ENCODE peak calls at places on chromosome 10, in four cellular contexts. D, Y, F and X are unnamed samples.

GRCh38 chr10:32318476-32318896 is 28.5 kb downstream of the EPC1 start:
- DNase-seq in Y (no peak), F (no peak), D (no peak), X (peak)

GRCh38 chr10:1255166-1255565 is 199.0 kb downstream of the WDR37 start:
- DNase-seq in D (no peak), Y (no peak), F (no peak), X (no peak)

GRCh38 chr10:22712959-22713852 is 1.2 kb downstream of the PIP4K2A start:
- DNase-seq in D (no peak), Y (no peak), F (no peak), X (peak)

GRCh38 chr10:105409370-105409769 is 768.3 kb downstream of the SORCS3 start:
- DNase-seq in F (no peak), D (no peak), Y (no peak), X (no peak)

GRCh38 chr10:101879456-101880189 is 36.0 kb upstream of the KCNIP2 start:
- DNase-seq in F (no peak), D (peak), Y (peak), X (peak)

GRCh38 chr10:59090804-59091203 is 85.6 kb upstream of the PHYHIPL start:
- DNase-seq in D (no peak), F (no peak), Y (no peak), X (no peak)

GRCh38 chr10:119370972-119371703 is 163.8 kb downstream of the GRK5 start:
- DNase-seq in Y (peak), F (peak), D (peak), X (peak)

GRCh38 chr10:35946556-35946955 is 304.5 kb upstream of the FZD8 start:
- DNase-seq in D (no peak), Y (no peak), F (no peak), X (peak)

GRCh38 chr10:132779850-132780249 is 6.1 kb downstream of the NKX6-2 start:
- DNase-seq in Y (no peak), D (no peak), F (no peak), X (no peak)

GRCh38 chr10:35259769-35260397 is 76.4 kb upstream of the CCNY start:
- DNase-seq in D (peak), Y (peak), F (peak), X (peak)

GRCh38 chr10:100662067-100662466 is 83.3 kb upstream of the PAX2 start:
- DNase-seq in F (no peak), Y (no peak), D (no peak), X (no peak)

GRCh38 chr10:123807444-123808035 is 84.1 kb downstream of the CPXM2 start:
- DNase-seq in D (no peak), F (no peak), Y (no peak), X (no peak)

GRCh38 chr10:7438196-7438986 is 27.6 kb upstream of the SFMBT2 start:
- DNase-seq in F (no peak), Y (no peak), D (no peak), X (no peak)

GRCh38 chr10:42637648-42638052 is 720 bp downstream of the ZNF33B start:
- DNase-seq in F (no peak), Y (no peak), D (no peak), X (no peak)

GRCh38 chr10:12594448-12594944 is 245.1 kb downstream of the CAMK1D start:
- DNase-seq in F (no peak), D (no peak), Y (no peak), X (no peak)

GRCh38 chr10:14810969-14811953 is 26.6 kb downstream of the CDNF start:
- DNase-seq in D (no peak), Y (no peak), F (no peak), X (no peak)

GRCh38 chr10:96820730-96821129 is 11.4 kb upstream of the LCOR start:
- DNase-seq in D (no peak), Y (no peak), F (no peak), X (no peak)

GRCh38 chr10:21030096-21030495 is 133.0 kb upstream of the NEBL start:
- DNase-seq in D (no peak), Y (no peak), F (no peak), X (no peak)

GRCh38 chr10:116866987-116867595 is 17.8 kb downstream of the ENO4 start:
- DNase-seq in D (no peak), F (no peak), Y (no peak), X (peak)

GRCh38 chr10:79346012-79346340 is 1.3 kb upstream of the PPIF start:
- DNase-seq in Y (no peak), F (no peak), D (peak), X (no peak)

GRCh38 chr10:63480237-63480636 is 14.5 kb upstream of the JMJD1C start:
- DNase-seq in F (no peak), D (no peak), Y (no peak), X (no peak)

GRCh38 chr10:46520381-46520780 is 36.1 kb downstream of the GPRIN2 start:
- DNase-seq in F (no peak), D (peak), Y (no peak), X (no peak)

GRCh38 chr10:114073787-114074186 is 30.1 kb downstream of the ADRB1 start:
- DNase-seq in D (no peak), Y (no peak), F (no peak), X (no peak)

GRCh38 chr10:100766693-100767427 is 21.5 kb downstream of the PAX2 start:
- DNase-seq in F (no peak), D (no peak), Y (no peak), X (no peak)

GRCh38 chr10:69504576-69505250 is 53.4 kb downstream of the TSPAN15 start:
- DNase-seq in F (no peak), D (no peak), Y (no peak), X (no peak)

GRCh38 chr10:132980426-132981172 is 38.2 kb upstream of the CFAP46 start:
- DNase-seq in Y (no peak), F (no peak), D (no peak), X (no peak)

GRCh38 chr10:58107506-58107905 is 160.2 kb downstream of the IPMK start:
- DNase-seq in F (peak), D (no peak), Y (peak), X (peak)

GRCh38 chr10:80996615-80997193 is 459.0 kb downstream of the SH2D4B start:
- DNase-seq in Y (no peak), F (no peak), D (no peak), X (no peak)

GRCh38 chr10:113026679-113027078 is 76.6 kb downstream of the TCF7L2 start:
- DNase-seq in F (peak), D (no peak), Y (peak), X (peak)

GRCh38 chr10:35184527-35185171 is 58.0 kb downstream of the CREM start:
- DNase-seq in F (no peak), D (no peak), Y (no peak), X (peak)

GRCh38 chr10:92010026-92010713 is 86.6 kb downstream of the BTAF1 start:
- DNase-seq in F (no peak), D (no peak), Y (no peak), X (no peak)

GRCh38 chr10:80070068-80070467 is 8.4 kb upstream of the TMEM254 start:
- DNase-seq in Y (no peak), D (no peak), F (no peak), X (no peak)

GRCh38 chr10:5047912-5048628 is 44.4 kb upstream of the AKR1C2 start:
- DNase-seq in D (no peak), Y (no peak), F (no peak), X (peak)

DNA sequence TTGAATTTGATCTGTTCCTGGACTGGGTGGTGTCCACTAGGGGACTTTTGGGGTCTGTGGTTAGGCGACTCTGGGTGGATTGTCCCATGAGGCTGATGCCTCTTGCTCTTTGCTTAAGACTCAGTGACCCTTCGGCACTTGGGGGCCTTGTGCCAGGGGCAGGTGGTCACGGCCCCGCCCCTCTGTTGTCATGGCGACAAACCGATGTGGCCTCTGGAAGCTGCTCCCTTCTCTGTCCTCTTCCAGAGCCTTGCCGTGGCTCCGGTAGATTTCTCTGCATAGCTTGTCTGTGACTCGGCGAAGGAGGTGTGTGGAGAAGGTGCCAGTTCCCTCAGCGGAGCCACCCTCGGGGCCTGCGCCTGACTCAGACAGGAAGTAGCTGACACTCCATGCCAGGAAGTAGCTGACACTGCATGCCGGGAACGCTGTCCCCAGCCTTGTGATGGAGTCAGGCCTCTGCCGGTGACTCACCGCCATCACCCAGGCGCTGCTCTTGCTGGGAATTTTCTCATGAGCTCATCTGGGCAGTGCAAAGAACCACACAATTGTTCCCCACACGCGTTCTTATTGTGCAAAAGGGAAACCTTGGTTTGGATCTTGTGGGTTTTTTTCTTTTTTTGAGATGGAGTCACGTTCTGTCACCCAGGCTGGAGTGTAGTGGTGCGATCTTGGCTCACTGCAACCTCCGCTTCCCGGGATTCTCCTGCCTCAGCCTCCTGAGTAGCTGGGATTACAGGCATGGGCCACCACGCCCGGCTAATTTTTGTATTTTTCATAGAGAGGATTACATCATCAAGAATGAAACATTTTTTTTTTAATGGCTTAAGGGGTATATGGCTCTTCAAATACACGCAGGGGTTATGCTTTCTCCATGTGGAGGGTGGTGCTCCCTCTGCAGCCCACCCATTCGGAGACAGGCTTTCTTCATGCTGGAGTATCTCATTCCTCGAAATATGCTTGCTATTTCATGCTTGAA is 72.6 kb downstream of the PFKFB3 start:
- DNase-seq in Y (peak), D (peak), F (peak), X (peak)
- H3K4me3 ChIP-seq in Y (peak), D (peak), F (peak), X (peak)

GRCh38 chr10:89393898-89394297 is 1.5 kb downstream of the IFIT1 start:
- DNase-seq in D (no peak), F (no peak), Y (no peak), X (no peak)

GRCh38 chr10:89391882-89392756 is at the start of gene IFIT1:
- DNase-seq in D (peak), F (peak), Y (peak), X (peak)

GRCh38 chr10:89395141-89395540 is 2.7 kb downstream of the IFIT1 start:
- DNase-seq in Y (no peak), F (no peak), D (no peak), X (no peak)

GRCh38 chr10:89390875-89391576 is 1.4 kb upstream of the IFIT1 start:
- DNase-seq in D (no peak), Y (no peak), F (no peak), X (no peak)

GRCh38 chr10:89392974-89393373 is 551 bp downstream of the IFIT1 start:
- DNase-seq in Y (peak), F (peak), D (no peak), X (peak)
- H3K4me3 ChIP-seq in Y (peak), F (peak), D (peak), X (peak)

DNA sequence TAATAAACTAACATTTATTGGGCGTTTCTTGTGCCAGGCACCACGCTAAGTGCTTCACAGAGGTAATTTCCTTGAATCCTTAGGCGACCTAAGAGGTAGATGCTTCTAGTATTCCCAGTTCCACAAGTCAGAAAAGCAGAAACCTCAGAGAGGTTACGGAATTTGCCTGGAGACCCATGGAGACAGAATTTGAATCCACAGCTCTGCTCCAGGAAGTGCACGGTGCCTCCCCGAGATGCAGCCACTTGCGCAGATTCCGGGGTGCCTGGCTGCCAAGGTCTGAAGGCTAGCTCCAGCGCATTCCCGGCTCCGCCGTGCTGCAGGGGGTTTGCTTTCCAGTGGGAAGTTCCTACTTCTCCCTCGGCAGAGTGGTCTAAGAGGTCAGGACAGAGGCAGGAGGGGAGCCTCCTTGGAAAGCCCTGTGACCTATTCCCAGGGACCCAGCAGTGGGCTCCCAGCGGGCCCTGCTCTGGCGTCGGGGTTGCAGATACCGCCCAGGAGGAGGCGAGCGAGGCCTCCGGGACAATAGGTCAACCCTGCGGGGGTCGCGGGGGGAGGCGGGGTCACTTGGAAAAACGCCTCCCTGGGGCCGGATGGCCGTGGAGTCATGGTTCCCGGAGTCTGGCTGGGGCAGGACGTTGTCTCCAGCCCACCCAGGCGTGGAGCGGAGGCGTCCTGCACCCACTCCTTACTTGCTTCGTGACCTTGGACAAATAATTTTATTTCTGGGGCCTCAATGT is 10.1 kb upstream of the NKX2-3 start:
- DNase-seq in Y (no peak), D (no peak), F (no peak), X (no peak)
- H3K4me3 ChIP-seq in Y (no peak), D (no peak), F (no peak), X (no peak)

GRCh38 chr10:44382131-44382858 is 2.6 kb downstream of the CXCL12 start:
- DNase-seq in F (no peak), D (no peak), Y (no peak), X (no peak)

GRCh38 chr10:44384601-44385422 is at the start of gene CXCL12:
- DNase-seq in D (no peak), Y (no peak), F (no peak), X (peak)

GRCh38 chr10:44385423-44385725 is 477 bp upstream of the CXCL12 start:
- DNase-seq in F (no peak), D (no peak), Y (no peak), X (no peak)

GRCh38 chr10:44382981-44383748 is 1.7 kb downstream of the CXCL12 start:
- DNase-seq in F (no peak), D (no peak), Y (no peak), X (no peak)

GRCh38 chr10:44383749-44384600 is 922 bp downstream of the CXCL12 start:
- DNase-seq in F (no peak), Y (no peak), D (no peak), X (peak)
- H3K4me3 ChIP-seq in F (peak), Y (peak), D (no peak), X (peak)

DNA sequence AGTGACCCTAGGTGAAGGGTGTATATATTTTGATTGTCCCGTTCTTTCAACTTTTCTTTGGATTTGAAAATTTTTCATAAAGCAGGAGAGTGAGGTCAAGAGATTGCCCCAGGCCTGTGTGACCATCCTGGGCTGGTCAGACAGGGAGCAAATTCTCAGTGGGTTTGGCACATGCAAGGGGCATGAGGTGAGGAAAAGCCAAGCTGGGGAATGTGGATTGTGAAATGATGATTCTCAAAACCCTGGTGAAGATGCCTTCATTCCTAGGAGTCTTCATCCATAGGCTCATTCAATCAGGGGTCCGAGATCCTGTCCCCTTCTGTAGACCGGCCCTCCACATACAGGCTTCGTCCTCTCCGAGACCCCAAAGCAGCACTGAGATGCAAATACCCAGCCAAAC is 27.0 kb upstream of the FAM170B start:
- DNase-seq in F (no peak), Y (no peak), D (no peak), X (no peak)
- H3K4me3 ChIP-seq in F (no peak), Y (no peak), D (no peak), X (no peak)